ENCODE peak calls at places on chromosomes 3 and 15, in five cellular contexts. H is A549, Q is upper lobe of left lung, M is Peyer's patch, B is cardiac muscle cell. D is an unnamed sample.

GRCh38 chr15:73630796-73631471 is 2.3 kb downstream of the NPTN start:
- DNase-seq in H (no peak), Q (no peak), M (no peak), B (peak; percentile 25), D (no peak)

GRCh38 chr3:188262913-188263683 is 109.1 kb downstream of the LPP start:
- DNase-seq in H (no peak), Q (no peak), M (peak; percentile 71), B (peak; percentile 55), D (peak; percentile 85)

GRCh38 chr15:82852906-82853635 is 43.6 kb downstream of the WHAMM start:
- DNase-seq in H (no peak), Q (no peak), M (peak; percentile 44), B (no peak), D (no peak)

GRCh38 chr15:66800584-66801235 is 98.7 kb downstream of the SMAD6 start:
- DNase-seq in H (no peak), Q (no peak), M (peak; percentile 26), B (no peak), D (no peak)

GRCh38 chr15:41790756-41791546 is 16.7 kb downstream of the MAPKBP1 start:
- DNase-seq in H (no peak), Q (no peak), M (no peak), B (peak; percentile 63), D (peak; percentile 75)

GRCh38 chr3:73498764-73499622 is 125.7 kb downstream of the PDZRN3 start:
- DNase-seq in H (no peak), Q (no peak), M (no peak), B (no peak), D (no peak)

GRCh38 chr3:43883729-43884396 is 193.1 kb downstream of the ABHD5 start:
- DNase-seq in H (no peak), Q (no peak), M (no peak), B (no peak), D (no peak)

GRCh38 chr15:67149859-67150824 is 84.7 kb downstream of the SMAD3 start:
- DNase-seq in H (peak; percentile 97), Q (no peak), M (peak; percentile 79), B (peak; percentile 98), D (peak; percentile 59)

GRCh38 chr3:126285369-126285768 is 71.8 kb downstream of the KLF15 start:
- DNase-seq in H (no peak), Q (no peak), M (no peak), B (no peak), D (no peak)

GRCh38 chr3:14156201-14156600 is 22.2 kb downstream of the XPC start:
- DNase-seq in H (no peak), Q (no peak), M (no peak), B (no peak), D (no peak)

GRCh38 chr3:165749241-165749640 is 88.0 kb downstream of the BCHE start:
- DNase-seq in H (no peak), Q (no peak), M (no peak), B (no peak), D (no peak)

GRCh38 chr15:66936115-66936863 is 129.1 kb upstream of the SMAD3 start:
- DNase-seq in H (no peak), Q (peak; percentile 61), M (no peak), B (peak; percentile 69), D (no peak)

GRCh38 chr3:44762170-44762677 is 630 bp downstream of the KIF15 start:
- DNase-seq in H (no peak), Q (no peak), M (no peak), B (peak; percentile 10), D (no peak)

GRCh38 chr15:29283371-29283770 is 13.7 kb upstream of the NSMCE3 start:
- DNase-seq in H (no peak), Q (no peak), M (no peak), B (no peak), D (no peak)

GRCh38 chr3:11996500-11996899 is 7.7 kb upstream of the SYN2 start:
- DNase-seq in H (no peak), Q (no peak), M (no peak), B (no peak), D (no peak)

GRCh38 chr3:195080571-195081141 is 190.3 kb downstream of the XXYLT1 start:
- DNase-seq in H (no peak), Q (no peak), M (no peak), B (no peak), D (peak; percentile 25)

GRCh38 chr3:159246385-159246784 is 444.5 kb downstream of the MFSD1 start:
- DNase-seq in H (no peak), Q (no peak), M (no peak), B (no peak), D (no peak)

GRCh38 chr3:11770105-11770476 is 76.6 kb downstream of the TAMM41 start:
- DNase-seq in H (no peak), Q (no peak), M (no peak), B (no peak), D (peak; percentile 5)

GRCh38 chr3:159978353-159978752 is 10.3 kb upstream of the IL12A start:
- DNase-seq in H (no peak), Q (no peak), M (no peak), B (no peak), D (peak; percentile 48)

GRCh38 chr15:38996111-38996541 is 431.5 kb upstream of the RASGRP1 start:
- DNase-seq in H (no peak), Q (no peak), M (no peak), B (peak; percentile 90), D (no peak)

GRCh38 chr3:103009609-103010008 is 574.8 kb downstream of the ZPLD1 start:
- DNase-seq in H (no peak), Q (no peak), M (no peak), B (no peak), D (no peak)

DNA sequence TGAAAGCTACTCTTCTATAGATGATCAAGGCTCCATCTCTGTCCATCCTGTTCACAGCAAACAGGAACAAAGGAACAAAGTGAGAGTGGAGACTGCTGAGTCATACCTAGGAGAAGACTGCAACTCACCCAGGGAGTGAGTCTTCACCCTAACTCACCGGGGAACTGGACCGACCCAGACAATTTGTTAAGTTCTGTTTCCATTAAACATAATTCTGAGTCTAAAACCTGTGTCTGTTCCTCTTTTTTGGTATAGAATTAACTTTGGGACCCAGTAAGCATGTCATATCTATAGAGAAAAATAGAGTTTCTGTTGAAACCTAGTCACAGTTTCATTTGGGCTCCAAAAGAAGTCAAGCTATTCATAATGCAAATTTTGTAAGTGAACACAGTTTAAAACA is 21.6 kb downstream of the CCDC80 start:
- DNase-seq in H (no peak), Q (no peak), M (no peak), B (no peak), D (no peak)
- H3K4me3 ChIP-seq in H (no peak overlapping the region), Q (no peak overlapping the region), M (no peak overlapping the region), B (no peak overlapping the region), D (no peak overlapping the region)

GRCh38 chr3:60013241-60013640 is 963.4 kb upstream of the CFAP20DC start:
- DNase-seq in H (no peak), Q (no peak), M (no peak), B (no peak), D (no peak)
- H3K4me1 ChIP-seq in H (no peaks in the 10 kb centered on the region), Q (no peaks in the 10 kb centered on the region), M (no peaks in the 10 kb centered on the region), B (no peaks in the 10 kb centered on the region), D (no peaks in the 10 kb centered on the region)

DNA sequence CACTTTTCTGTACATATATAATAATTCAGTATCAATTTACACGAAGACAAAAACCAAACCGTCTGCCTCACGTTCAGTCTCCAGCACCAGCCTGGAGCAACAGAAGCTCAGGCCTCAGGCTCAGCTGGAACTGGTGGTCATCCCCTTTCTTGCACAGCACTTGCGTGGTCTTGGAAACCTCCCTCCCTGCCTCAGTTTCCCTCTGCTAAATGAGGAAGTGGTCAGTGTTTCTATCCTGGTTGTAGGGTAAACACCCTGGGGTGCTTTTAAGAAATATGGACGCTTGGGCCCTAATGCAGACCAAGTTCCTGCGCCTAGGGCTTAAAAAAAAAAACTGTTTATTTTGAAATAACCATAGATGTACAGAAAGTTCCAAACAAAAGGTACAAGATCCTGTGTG is 21.6 kb downstream of the IQSEC1 start:
- DNase-seq in H (no peak), Q (no peak), M (no peak), B (no peak), D (no peak)
- H3K27ac ChIP-seq in H (no peak overlapping the region), Q (no peak overlapping the region), M (no peak overlapping the region), B (no peak overlapping the region), D (no peak overlapping the region)

DNA sequence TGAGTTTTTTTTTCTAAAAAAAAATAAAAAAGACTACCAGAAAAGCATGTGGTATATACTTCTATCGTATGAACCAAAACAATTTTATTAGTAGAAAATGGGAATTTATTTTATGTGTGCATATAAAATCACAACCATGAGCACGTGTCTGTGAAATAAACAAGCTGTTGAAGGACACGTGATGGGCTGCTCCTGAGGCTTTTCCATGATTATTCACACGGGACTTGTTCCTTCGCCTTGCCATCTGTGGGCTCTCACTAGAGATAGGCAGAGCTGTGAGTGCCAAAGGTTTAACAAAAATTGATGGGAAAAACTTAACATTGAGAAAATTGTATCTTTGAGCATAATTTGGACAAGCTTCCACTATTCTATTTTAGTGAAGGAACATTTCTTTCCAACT is 12.4 kb upstream of the ETV5 start:
- DNase-seq in H (no peak), Q (no peak), M (no peak), B (no peak), D (no peak)
- H3K4me3 ChIP-seq in H (no peak overlapping the region), Q (no peak overlapping the region), M (no peak overlapping the region), B (no peak overlapping the region), D (no peak overlapping the region)

GRCh38 chr3:189394599-189395121 is 222.9 kb downstream of the TPRG1 start:
- DNase-seq in H (no peak), Q (no peak), M (no peak), B (no peak), D (no peak)
- H3K4me1 ChIP-seq in H (peaks cover 24% of the 10 kb centered on the region), Q (peaks cover 6% of the 10 kb centered on the region), M (no peaks in the 10 kb centered on the region), B (no peaks in the 10 kb centered on the region), D (peaks cover 4% of the 10 kb centered on the region)

D was measured in small intestine.